ENCODE peak calls at places on chromosome 1, in six cellular contexts. Z is left ventricle myocardium inferior, A is K562, P is body of pancreas, C is tibial artery, F is brain microvascular endothelial cell. V is an unnamed sample.

GRCh38 chr1:206737729-206738222 is 32.8 kb upstream of the IL19 start:
- DNase-seq in F (no peak), Z (no peak), P (no peak), C (no peak), A (peak), V (no peak)

GRCh38 chr1:4483031-4483625 is 171.3 kb upstream of the AJAP1 start:
- DNase-seq in Z (no peak), P (no peak), A (no peak), F (no peak), C (no peak), V (no peak)

GRCh38 chr1:221334082-221334481 is 407.8 kb downstream of the DUSP10 start:
- DNase-seq in C (no peak), F (no peak), P (no peak), A (no peak), Z (no peak), V (no peak)

GRCh38 chr1:181910905-181911304 is 150.6 kb downstream of the ZNF648 start:
- DNase-seq in A (no peak), Z (no peak), F (no peak), C (no peak), P (no peak), V (no peak)

GRCh38 chr1:234704106-234704887 is 94.3 kb upstream of the IRF2BP2 start:
- DNase-seq in Z (no peak), C (no peak), A (no peak), F (no peak), P (no peak), V (no peak)

GRCh38 chr1:118290046-118290445 is 105.0 kb upstream of the SPAG17 start:
- DNase-seq in F (no peak), C (no peak), Z (no peak), A (no peak), P (no peak), V (no peak)

GRCh38 chr1:91751281-91751680 is 134.7 kb downstream of the TGFBR3 start:
- DNase-seq in C (peak), Z (peak), P (no peak), A (no peak), F (no peak), V (peak)

GRCh38 chr1:177048314-177049069 is 116.0 kb downstream of the ASTN1 start:
- DNase-seq in Z (no peak), P (no peak), F (no peak), A (no peak), C (no peak), V (no peak)

GRCh38 chr1:228314658-228315483 is 91.8 kb downstream of the TRIM11 start:
- DNase-seq in Z (peak), P (peak), F (no peak), C (no peak), A (no peak), V (no peak)

GRCh38 chr1:212754715-212755114 is 36.9 kb downstream of the NSL1 start:
- DNase-seq in A (no peak), Z (no peak), P (no peak), F (no peak), C (no peak), V (no peak)

GRCh38 chr1:91383461-91383860 is 21.2 kb downstream of the HFM1 start:
- DNase-seq in Z (no peak), F (no peak), C (no peak), A (no peak), P (no peak), V (peak)

GRCh38 chr1:41160498-41161110 is 81.5 kb downstream of the SCMH1 start:
- DNase-seq in C (no peak), F (no peak), Z (no peak), P (no peak), A (peak), V (no peak)

GRCh38 chr1:184621262-184621661 is 133.4 kb downstream of the EDEM3 start:
- DNase-seq in C (peak), P (no peak), Z (no peak), A (no peak), F (no peak), V (peak)

GRCh38 chr1:19866758-19867157 is 15.4 kb upstream of the OTUD3 start:
- DNase-seq in Z (no peak), C (no peak), F (peak), P (no peak), A (no peak), V (peak)

GRCh38 chr1:212879947-212880690 is 22.0 kb downstream of the FLVCR1 start:
- DNase-seq in C (no peak), A (no peak), F (no peak), P (no peak), Z (no peak), V (no peak)

GRCh38 chr1:38558055-38558454 is 301.5 kb downstream of the RRAGC start:
- DNase-seq in C (no peak), Z (no peak), F (no peak), P (no peak), A (no peak), V (no peak)

GRCh38 chr1:159911668-159912067 is 11.7 kb upstream of the CFAP45 start:
- DNase-seq in Z (no peak), C (no peak), F (no peak), P (no peak), A (no peak), V (no peak)

GRCh38 chr1:74716822-74717221 is 16.0 kb downstream of the CRYZ start:
- DNase-seq in Z (no peak), C (no peak), F (no peak), A (no peak), P (no peak), V (no peak)

GRCh38 chr1:24418898-24419628 is 3.5 kb downstream of the NIPAL3 start:
- DNase-seq in C (no peak), A (peak), Z (no peak), F (no peak), P (no peak), V (peak)

GRCh38 chr1:43912607-43913006 is 21.0 kb upstream of the ARTN start:
- DNase-seq in P (no peak), C (no peak), F (no peak), Z (no peak), A (no peak), V (peak)

GRCh38 chr1:228009828-228010775 is 3.3 kb downstream of the WNT3A start:
- DNase-seq in C (no peak), Z (no peak), A (peak), P (no peak), F (no peak), V (no peak)

GRCh38 chr1:24695202-24695974 is 49.9 kb upstream of the CLIC4 start:
- DNase-seq in F (no peak), P (no peak), Z (peak), A (no peak), C (peak), V (no peak)

GRCh38 chr1:44801491-44802305 is 1.5 kb downstream of the PLK3 start:
- DNase-seq in F (no peak), Z (peak), C (peak), P (no peak), A (peak), V (peak)

GRCh38 chr1:193538690-193539089 is 352.3 kb upstream of the B3GALT2 start:
- DNase-seq in P (no peak), A (no peak), F (no peak), Z (no peak), C (no peak), V (no peak)

GRCh38 chr1:77202746-77203145 is 16.5 kb downstream of the PIGK start:
- DNase-seq in Z (no peak), A (no peak), C (no peak), F (no peak), P (no peak), V (no peak)

GRCh38 chr1:196180847-196181593 is 427.2 kb downstream of the KCNT2 start:
- DNase-seq in P (no peak), A (no peak), Z (no peak), C (no peak), F (peak), V (peak)

GRCh38 chr1:201536542-201536941 is 2.4 kb upstream of the NAV1 start:
- DNase-seq in C (peak), Z (peak), P (no peak), A (no peak), F (peak), V (peak)

GRCh38 chr1:75208862-75209261 is 74.7 kb downstream of the LHX8 start:
- DNase-seq in F (no peak), C (no peak), Z (no peak), A (no peak), P (no peak), V (no peak)

GRCh38 chr1:209705033-209705589 is 465 bp downstream of the HSD11B1 start:
- DNase-seq in P (no peak), C (no peak), Z (no peak), A (no peak), F (no peak), V (no peak)

GRCh38 chr1:185238447-185238846 is 78.6 kb downstream of the IVNS1ABP start:
- DNase-seq in A (no peak), P (no peak), F (no peak), Z (no peak), C (no peak), V (peak)

GRCh38 chr1:159936284-159936904 is 9.0 kb downstream of the IGSF9 start:
- DNase-seq in P (peak), F (no peak), A (peak), Z (peak), C (peak), V (peak)

GRCh38 chr1:61087574-61087973 is 5.2 kb downstream of the NFIA start:
- DNase-seq in Z (no peak), F (no peak), P (peak), A (no peak), C (peak), V (no peak)

GRCh38 chr1:61084560-61084991 is 2.2 kb downstream of the NFIA start:
- DNase-seq in A (no peak), F (no peak), P (no peak), Z (no peak), C (no peak), V (no peak)

GRCh38 chr1:61086245-61086644 is 3.9 kb downstream of the NFIA start:
- DNase-seq in F (no peak), A (no peak), Z (no peak), C (no peak), P (no peak), V (no peak)

GRCh38 chr1:61083799-61084385 is 1.5 kb downstream of the NFIA start:
- DNase-seq in Z (no peak), F (no peak), A (no peak), C (no peak), P (no peak), V (no peak)

DNA sequence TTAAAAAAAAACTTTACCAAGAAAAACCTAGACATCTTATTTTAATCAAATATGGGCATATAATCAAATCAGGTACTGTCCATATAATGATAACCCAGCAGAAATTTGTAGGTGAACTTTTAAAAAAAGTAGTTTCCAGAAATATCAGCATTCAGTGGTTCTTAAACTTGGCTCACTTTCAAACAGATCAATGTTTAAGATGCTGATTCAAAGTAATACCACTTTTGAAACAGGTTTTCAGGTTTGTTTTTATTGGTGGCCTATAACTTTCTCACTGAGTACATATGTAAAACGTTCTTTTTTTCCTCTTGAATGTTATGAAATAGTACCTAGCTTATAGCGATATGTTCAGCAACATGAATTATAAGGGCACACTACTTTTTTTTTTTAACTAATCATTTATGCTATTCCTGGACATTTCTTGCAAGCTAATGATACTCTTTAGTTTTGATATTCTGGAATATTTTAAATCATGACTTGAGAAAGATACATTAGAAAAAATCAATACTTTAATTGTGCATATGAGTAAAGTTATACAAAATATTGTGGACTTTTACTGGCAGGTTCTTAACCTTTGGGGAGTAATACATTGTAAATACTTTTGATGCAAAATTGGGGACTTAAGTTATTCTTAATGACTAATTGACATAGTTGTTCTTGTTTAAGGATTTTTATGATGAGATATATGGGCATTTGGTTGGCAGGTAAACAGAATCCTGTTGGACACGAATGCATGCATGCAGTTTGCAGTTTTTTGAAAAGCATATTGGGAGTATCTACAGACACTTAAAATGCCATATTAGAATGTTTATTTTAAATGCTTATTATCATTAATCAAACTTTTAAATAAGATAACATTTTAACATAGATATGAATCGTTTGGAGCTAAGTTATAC is 3.1 kb downstream of the NFIA start:
- DNase-seq in C (no peak), A (no peak), P (no peak), F (no peak), Z (no peak), V (no peak)
- H3K4me3 ChIP-seq in C (peak), A (no peak), P (no peak), F (no peak), Z (peak), V (no peak)

GRCh38 chr1:42463906-42464305 is 820 bp downstream of the CCDC30 start:
- DNase-seq in C (no peak), Z (no peak), P (no peak), A (no peak), F (no peak), V (no peak)
- H3K4me3 ChIP-seq in C (peak), Z (peak), P (no peak), A (no peak), F (peak), V (peak)

GRCh38 chr1:89760496-89760895 is 60.3 kb upstream of the LRRC8D start:
- DNase-seq in Z (no peak), P (no peak), C (no peak), F (no peak), A (no peak), V (no peak)

GRCh38 chr1:89757532-89757931 is 63.3 kb upstream of the LRRC8D start:
- DNase-seq in P (no peak), A (no peak), Z (peak), C (no peak), F (no peak), V (peak)

GRCh38 chr1:89759036-89759435 is 61.8 kb upstream of the LRRC8D start:
- DNase-seq in Z (no peak), A (no peak), C (no peak), P (no peak), F (no peak), V (no peak)

GRCh38 chr1:89755593-89755992 is 65.2 kb upstream of the LRRC8D start:
- DNase-seq in C (no peak), A (no peak), P (no peak), F (no peak), Z (no peak), V (peak)

DNA sequence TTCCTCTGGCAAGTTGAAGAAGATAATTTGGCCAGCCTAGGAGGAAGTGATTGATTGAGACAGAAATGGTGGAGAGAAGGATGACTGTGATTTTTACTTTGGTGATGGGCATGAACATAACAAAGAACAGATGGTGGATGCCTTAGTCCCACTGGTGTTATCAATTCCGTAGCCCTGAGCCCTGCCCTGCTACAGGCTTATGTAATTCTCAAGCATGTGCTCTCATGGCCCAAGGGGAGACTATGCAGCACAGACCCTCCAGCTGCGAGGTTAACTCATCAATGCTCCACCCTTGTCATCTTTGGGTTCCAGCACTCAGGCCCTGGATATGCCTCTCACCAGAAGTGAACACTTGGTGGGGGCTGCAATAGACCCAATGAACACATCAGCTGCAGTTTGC is 62.7 kb upstream of the LRRC8D start:
- DNase-seq in A (no peak), Z (no peak), F (no peak), P (no peak), C (no peak), V (no peak)
- H3K4me3 ChIP-seq in A (no peak), Z (peak), F (no peak), P (no peak), C (no peak), V (no peak)

GRCh38 chr1:28260803-28261174 is 1.5 kb downstream of the SESN2 start:
- DNase-seq in F (no peak), P (no peak), C (no peak), A (no peak), Z (no peak), V (no peak)
- H3K4me3 ChIP-seq in F (peak), P (peak), C (peak), A (peak), Z (peak), V (peak)

GRCh38 chr1:1055841-1056736 is 18.0 kb downstream of the RNF223 start:
- DNase-seq in C (no peak), A (no peak), P (no peak), F (no peak), Z (no peak), V (no peak)

GRCh38 chr1:1058921-1059493 is 15.1 kb downstream of the RNF223 start:
- DNase-seq in F (no peak), Z (no peak), A (peak), P (peak), C (no peak), V (peak)

GRCh38 chr1:1060281-1061000 is 13.7 kb downstream of the RNF223 start:
- DNase-seq in A (no peak), F (no peak), Z (no peak), C (no peak), P (no peak), V (no peak)

GRCh38 chr1:1059494-1060280 is 14.4 kb downstream of the RNF223 start:
- DNase-seq in C (peak), F (peak), Z (peak), A (peak), P (peak), V (peak)

DNA sequence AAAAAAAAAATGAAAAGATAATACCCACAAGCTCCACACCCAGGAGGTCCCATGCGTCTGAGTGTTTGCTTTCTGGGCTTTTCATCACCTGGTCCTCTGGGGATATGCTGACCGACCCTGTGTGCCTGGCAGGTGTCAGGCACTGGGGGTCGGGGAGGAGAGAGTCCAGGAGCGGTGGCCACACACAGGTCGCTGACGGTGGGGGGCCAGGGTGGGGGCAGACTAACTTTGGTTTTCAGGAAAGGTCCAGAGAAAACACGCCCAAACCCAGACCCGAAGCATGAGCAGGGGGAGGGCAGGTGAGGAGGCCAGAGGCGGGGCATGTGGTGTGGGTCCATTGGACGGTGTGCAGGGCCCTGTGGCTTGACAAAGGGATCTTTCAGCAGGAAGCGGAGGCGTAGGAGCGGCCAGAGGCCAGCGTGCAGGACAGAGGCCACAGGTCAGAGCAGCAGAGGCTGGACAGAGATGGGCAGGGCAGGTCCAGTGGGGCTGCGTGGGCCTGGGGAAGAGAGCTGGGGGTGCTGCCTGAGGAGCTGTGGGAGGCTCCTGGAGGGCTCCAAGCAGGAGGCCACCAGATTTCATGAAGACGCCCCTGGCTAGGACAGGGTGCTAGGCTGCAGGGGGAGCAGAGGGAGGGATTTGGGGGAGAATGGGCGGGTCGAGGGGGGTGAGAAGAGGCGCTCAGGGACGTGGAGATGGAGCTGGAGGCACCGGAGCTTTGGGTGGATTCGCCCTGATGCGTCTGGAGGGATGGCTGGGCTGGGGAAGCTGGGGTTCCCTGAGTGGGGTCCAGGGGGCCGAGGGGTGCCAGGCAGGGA is 15.8 kb downstream of the RNF223 start:
- DNase-seq in A (peak), C (no peak), F (no peak), Z (no peak), P (no peak), V (no peak)
- H3K4me3 ChIP-seq in A (peak), C (no peak), F (no peak), Z (peak), P (no peak), V (peak)

GRCh38 chr1:66981679-66982078 is 56.9 kb downstream of the MIER1 start:
- DNase-seq in C (no peak), A (no peak), Z (no peak), F (no peak), P (peak), V (no peak)
- H3K4me3 ChIP-seq in C (peak), A (no peak), Z (peak), F (no peak), P (no peak), V (no peak)

V was measured in foreskin fibroblast.